ENCODE peak calls at places on chromosomes 3 and 15, in ten cellular contexts. K, X, O, P, T, C, V, L, I and Z are unnamed samples.
A peak's percentile ranks its signal among the peaks of the same experiment; 100 is the strongest.

GRCh38 chr3:171257251-171258179 is 202.7 kb downstream of the TNIK start:
- DNase-seq in K (no peak), X (no peak), O (no peak), P (no peak), T (no peak), C (no peak), V (no peak), L (no peak), I (no peak), Z (no peak)

GRCh38 chr15:63388511-63388910 is 6.9 kb upstream of the CA12 start:
- DNase-seq in K (no peak), X (no peak), O (no peak), P (no peak), T (no peak), C (no peak), V (no peak), L (no peak), I (no peak), Z (no peak)

GRCh38 chr3:16828815-16829214 is 55.9 kb upstream of the PLCL2 start:
- DNase-seq in K (no peak), X (peak; percentile 50), O (no peak), P (peak; percentile 80), T (no peak), C (peak; percentile 25), V (no peak), L (peak; percentile 19), I (no peak), Z (no peak)

GRCh38 chr3:23611737-23612295 is 193.9 kb upstream of the UBE2E1 start:
- DNase-seq in K (peak; percentile 72), X (peak; percentile 53), O (no peak), P (peak; percentile 63), T (peak; percentile 64), C (no peak), V (no peak), L (peak; percentile 78), I (no peak), Z (peak; percentile 87)

GRCh38 chr3:24415819-24416218 is 78.8 kb downstream of the THRB start:
- DNase-seq in K (no peak), X (no peak), O (no peak), P (no peak), T (no peak), C (no peak), V (no peak), L (no peak), I (no peak), Z (no peak)

GRCh38 chr3:43998841-43999805 is 242.6 kb upstream of the TOPAZ1 start:
- DNase-seq in K (no peak), X (no peak), O (no peak), P (peak; percentile 6), T (no peak), C (peak; percentile 70), V (no peak), L (peak; percentile 68), I (no peak), Z (no peak)

GRCh38 chr15:33454996-33455395 is 144.2 kb downstream of the RYR3 start:
- DNase-seq in K (no peak), X (no peak), O (no peak), P (no peak), T (no peak), C (no peak), V (no peak), L (no peak), I (no peak), Z (no peak)

GRCh38 chr3:59127071-59127470 is 77.2 kb upstream of the CFAP20DC start:
- DNase-seq in K (no peak), X (no peak), O (no peak), P (no peak), T (no peak), C (peak; percentile 10), V (no peak), L (no peak), I (no peak), Z (no peak)

GRCh38 chr3:62686486-62686885 is 188.7 kb downstream of the CADPS start:
- DNase-seq in K (no peak), X (no peak), O (no peak), P (no peak), T (no peak), C (no peak), V (no peak), L (no peak), I (no peak), Z (no peak)

GRCh38 chr3:185365281-185366211 is 2.6 kb downstream of the MAP3K13 start:
- DNase-seq in K (no peak), X (peak; percentile 59), O (no peak), P (no peak), T (no peak), C (no peak), V (peak; percentile 57), L (no peak), I (no peak), Z (no peak)

GRCh38 chr15:41581110-41581509 is 22.1 kb downstream of the TYRO3 start:
- DNase-seq in K (no peak), X (no peak), O (no peak), P (no peak), T (no peak), C (no peak), V (no peak), L (no peak), I (no peak), Z (no peak)

DNA sequence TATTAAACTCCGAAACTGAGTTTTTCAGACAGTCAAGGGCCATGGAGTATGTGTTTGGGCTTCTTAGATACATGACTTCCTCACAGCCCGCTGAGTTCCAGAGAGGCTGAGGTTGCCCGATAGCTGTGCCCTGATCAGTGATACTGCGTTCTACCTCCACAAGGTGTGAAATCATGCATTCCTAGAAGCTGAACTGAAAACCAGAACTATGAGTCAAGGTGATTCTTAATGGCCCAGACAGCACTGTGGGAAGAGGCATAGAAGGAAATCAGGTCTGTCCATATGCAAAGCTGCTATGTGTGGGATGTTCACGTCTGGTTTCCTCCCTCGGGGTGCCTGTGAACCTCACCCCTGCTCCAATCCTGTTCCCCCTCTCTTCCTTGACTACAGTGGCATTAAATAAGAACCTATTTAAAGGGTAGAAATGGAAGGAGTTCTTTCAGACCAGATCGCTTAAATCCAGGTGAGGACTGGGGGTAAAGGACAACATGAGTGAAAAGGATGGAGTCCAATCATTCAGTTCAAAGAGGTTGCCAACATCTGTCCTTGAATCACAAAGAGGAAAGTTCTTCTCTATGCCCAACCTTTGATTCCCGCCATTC is 74.3 kb downstream of the MYO1E start:
- DNase-seq in K (no peak), X (no peak), O (no peak), P (no peak), T (no peak), C (no peak), V (no peak), L (no peak), I (no peak), Z (no peak)
- TF ChIP-seq POLR2A in K (no peak), X (no peak), O (no peak), P (no peak), T (no peak), C (no peak), V (no peak), L (no peak), I (no peak), Z (no peak)

GRCh38 chr15:39622660-39623549 is 42.0 kb downstream of the THBS1 start:
- DNase-seq in K (no peak), X (no peak), O (no peak), P (no peak), T (no peak), C (no peak), V (no peak), L (no peak), I (no peak), Z (no peak)
- H3K9me3 ChIP-seq in K (no peaks in the 10 kb centered on the region), X (no peaks in the 10 kb centered on the region), O (no peaks in the 10 kb centered on the region), P (no peaks in the 10 kb centered on the region), T (no peaks in the 10 kb centered on the region), C (no peaks in the 10 kb centered on the region), V (no peaks in the 10 kb centered on the region), L (no peaks in the 10 kb centered on the region), I (no peaks in the 10 kb centered on the region), Z (no peaks in the 10 kb centered on the region)

GRCh38 chr15:75666823-75667501 is 19.2 kb downstream of the SNX33 start:
- DNase-seq in K (no peak), X (peak; percentile 65), O (no peak), P (peak; percentile 85), T (peak; percentile 47), C (peak; percentile 98), V (peak; percentile 60), L (no peak), I (no peak), Z (peak; percentile 81)
- H3K4me3 ChIP-seq in K (no peak overlapping the region), X (no peak overlapping the region), O (no peak overlapping the region), P (no peak overlapping the region), T (no peak overlapping the region), C (no peak overlapping the region), V (no peak overlapping the region), L (no peak overlapping the region), I (no peak overlapping the region), Z (no peak overlapping the region)

DNA sequence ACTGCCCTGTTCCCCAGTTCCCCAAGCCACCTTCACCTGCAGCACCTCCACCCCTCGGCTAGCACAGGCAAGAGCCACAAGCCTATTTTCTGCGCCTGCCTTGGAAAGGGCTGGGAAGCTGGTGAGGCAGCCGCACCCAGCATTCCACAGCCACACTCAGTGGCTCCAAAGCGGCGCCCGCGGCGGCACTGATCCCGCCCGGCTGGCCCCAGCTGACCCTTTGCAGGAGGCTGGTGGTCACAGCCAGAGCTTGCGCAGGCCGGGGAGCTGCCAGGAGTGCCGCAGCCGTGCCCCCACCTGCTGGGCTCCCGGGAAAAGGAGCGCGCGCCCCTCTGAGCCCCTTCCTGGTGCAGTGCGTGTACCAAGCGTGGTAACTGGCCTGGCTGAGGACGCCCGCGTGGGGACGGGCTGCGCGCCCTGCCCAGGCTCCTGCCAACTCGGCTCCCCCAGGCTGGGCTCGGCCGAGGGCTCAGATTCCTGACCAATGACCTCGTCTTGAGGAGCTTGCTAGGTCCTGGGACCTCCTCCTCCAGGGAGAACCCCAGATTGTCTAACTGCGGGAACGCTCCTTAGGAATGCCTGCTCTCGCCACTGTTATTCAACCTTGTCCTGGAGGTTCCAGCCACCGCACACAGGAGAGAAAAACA is 13.3 kb downstream of the GRAMD2A start:
- DNase-seq in K (no peak), X (peak; percentile 63), O (no peak), P (no peak), T (no peak), C (peak; percentile 85), V (peak; percentile 23), L (no peak), I (no peak), Z (no peak)
- TF ChIP-seq POLR2A in K (no peak), X (no peak), O (no peak), P (no peak), T (no peak), C (peak; percentile 47), V (no peak), L (no peak), I (no peak), Z (no peak)

GRCh38 chr15:59963925-59964324 is 40.2 kb upstream of the FOXB1 start:
- DNase-seq in K (no peak), X (no peak), O (no peak), P (no peak), T (no peak), C (no peak), V (no peak), L (no peak), I (no peak), Z (no peak)
- H3K9me3 ChIP-seq in K (peaks cover 10% of the 10 kb centered on the region), X (peaks cover 6% of the 10 kb centered on the region), O (no peaks in the 10 kb centered on the region), P (no peaks in the 10 kb centered on the region), T (peaks cover 16% of the 10 kb centered on the region), C (peaks cover 13% of the 10 kb centered on the region), V (peaks cover 19% of the 10 kb centered on the region), L (no peaks in the 10 kb centered on the region), I (peaks cover 2% of the 10 kb centered on the region), Z (peaks cover 10% of the 10 kb centered on the region)

GRCh38 chr3:52830535-52831258 is at the start of gene ITIH4:
- DNase-seq in K (no peak), X (no peak), O (peak; percentile 90), P (no peak), T (no peak), C (no peak), V (no peak), L (no peak), I (no peak), Z (no peak)
- H3K4me3 ChIP-seq in K (no peak within 1 kb of the TSS), X (no peak within 1 kb of the TSS), O (peak within 1 kb of the TSS; percentile 71), P (no peak within 1 kb of the TSS), T (no peak within 1 kb of the TSS), C (no peak within 1 kb of the TSS), V (no peak within 1 kb of the TSS), L (no peak within 1 kb of the TSS), I (no peak within 1 kb of the TSS), Z (no peak within 1 kb of the TSS)

GRCh38 chr15:29822100-29822684 is at the start of gene TJP1:
- DNase-seq in K (peak; percentile 80), X (peak; percentile 83), O (peak; percentile 88), P (peak; percentile 72), T (peak; percentile 62), C (peak; percentile 54), V (peak; percentile 55), L (peak; percentile 83), I (no peak), Z (peak; percentile 85)
- TF ChIP-seq POLR2A in K (peak; percentile 79), X (no peak), O (peak; percentile 97), P (peak; percentile 94), T (peak; percentile 86), C (peak; percentile 97), V (no peak), L (no peak), I (peak; percentile 80), Z (peak; percentile 53)